ENCODE peak calls at places on chromosomes 12 and 14, in nine cellular contexts. One of them, this sample, is unnamed.

GRCh38 chr14:20456971-20457370 is 1.9 kb downstream of the APEX1 start:
- DNase-seq in fibroblast of villous mesenchyme: no peak
- DNase-seq in effector memory CD4-positive, alpha-beta T cell: no peak
- DNase-seq in brain microvascular endothelial cell: no peak
- DNase-seq in H7: no peak
- DNase-seq in GM23338: no peak
- DNase-seq in lower leg skin: no peak
- DNase-seq in fibroblast of mammary gland: no peak
- DNase-seq in fibroblast of lung: no peak
- DNase-seq in this sample: no peak

GRCh38 chr12:40378721-40379120 is 153.9 kb downstream of the LRRK2 start:
- DNase-seq in GM23338: no peak
- DNase-seq in effector memory CD4-positive, alpha-beta T cell: no peak
- DNase-seq in brain microvascular endothelial cell: no peak
- DNase-seq in fibroblast of villous mesenchyme: no peak
- DNase-seq in H7: no peak
- DNase-seq in fibroblast of lung: no peak
- DNase-seq in fibroblast of mammary gland: no peak
- DNase-seq in lower leg skin: no peak
- DNase-seq in this sample: no peak

GRCh38 chr12:30862486-30862885 is 64.1 kb upstream of the TSPAN11 start:
- DNase-seq in GM23338: no peak
- DNase-seq in lower leg skin: no peak
- DNase-seq in fibroblast of mammary gland: peak
- DNase-seq in fibroblast of villous mesenchyme: peak
- DNase-seq in fibroblast of lung: peak
- DNase-seq in effector memory CD4-positive, alpha-beta T cell: no peak
- DNase-seq in H7: no peak
- DNase-seq in brain microvascular endothelial cell: peak
- DNase-seq in this sample: peak

GRCh38 chr14:20215196-20215595 is 8.3 kb upstream of the OR11H6 start:
- DNase-seq in fibroblast of lung: no peak
- DNase-seq in fibroblast of villous mesenchyme: no peak
- DNase-seq in H7: no peak
- DNase-seq in GM23338: no peak
- DNase-seq in lower leg skin: no peak
- DNase-seq in brain microvascular endothelial cell: no peak
- DNase-seq in effector memory CD4-positive, alpha-beta T cell: no peak
- DNase-seq in fibroblast of mammary gland: no peak
- DNase-seq in this sample: no peak

GRCh38 chr12:98401427-98401826 is 114.0 kb upstream of the TMPO start:
- DNase-seq in fibroblast of villous mesenchyme: no peak
- DNase-seq in lower leg skin: no peak
- DNase-seq in fibroblast of lung: no peak
- DNase-seq in brain microvascular endothelial cell: no peak
- DNase-seq in fibroblast of mammary gland: no peak
- DNase-seq in effector memory CD4-positive, alpha-beta T cell: no peak
- DNase-seq in GM23338: no peak
- DNase-seq in H7: no peak
- DNase-seq in this sample: no peak

GRCh38 chr12:127987199-127987901 is 279.6 kb upstream of the TMEM132C start:
- DNase-seq in H7: no peak
- DNase-seq in brain microvascular endothelial cell: peak
- DNase-seq in fibroblast of mammary gland: no peak
- DNase-seq in GM23338: no peak
- DNase-seq in lower leg skin: no peak
- DNase-seq in fibroblast of villous mesenchyme: peak
- DNase-seq in effector memory CD4-positive, alpha-beta T cell: no peak
- DNase-seq in fibroblast of lung: peak
- DNase-seq in this sample: peak

GRCh38 chr12:19129486-19130223 is at the start of gene PLEKHA5:
- DNase-seq in fibroblast of mammary gland: peak
- DNase-seq in fibroblast of lung: peak
- DNase-seq in GM23338: peak
- DNase-seq in brain microvascular endothelial cell: peak
- DNase-seq in lower leg skin: peak
- DNase-seq in effector memory CD4-positive, alpha-beta T cell: peak
- DNase-seq in fibroblast of villous mesenchyme: peak
- DNase-seq in H7: peak
- DNase-seq in this sample: peak

GRCh38 chr12:117472983-117473382 is 111.6 kb upstream of the NOS1 start:
- DNase-seq in GM23338: peak
- DNase-seq in brain microvascular endothelial cell: no peak
- DNase-seq in fibroblast of lung: no peak
- DNase-seq in fibroblast of villous mesenchyme: no peak
- DNase-seq in effector memory CD4-positive, alpha-beta T cell: no peak
- DNase-seq in lower leg skin: no peak
- DNase-seq in fibroblast of mammary gland: no peak
- DNase-seq in H7: peak
- DNase-seq in this sample: no peak

GRCh38 chr14:61031026-61031425 is 50.0 kb downstream of the SLC38A6 start:
- DNase-seq in lower leg skin: no peak
- DNase-seq in effector memory CD4-positive, alpha-beta T cell: no peak
- DNase-seq in brain microvascular endothelial cell: no peak
- DNase-seq in fibroblast of lung: no peak
- DNase-seq in fibroblast of mammary gland: no peak
- DNase-seq in GM23338: no peak
- DNase-seq in H7: no peak
- DNase-seq in fibroblast of villous mesenchyme: no peak
- DNase-seq in this sample: no peak

GRCh38 chr14:73895939-73896338 is 9.3 kb downstream of the ZNF410 start:
- DNase-seq in fibroblast of lung: no peak
- DNase-seq in effector memory CD4-positive, alpha-beta T cell: no peak
- DNase-seq in fibroblast of mammary gland: no peak
- DNase-seq in lower leg skin: no peak
- DNase-seq in GM23338: no peak
- DNase-seq in fibroblast of villous mesenchyme: no peak
- DNase-seq in H7: no peak
- DNase-seq in brain microvascular endothelial cell: no peak
- DNase-seq in this sample: no peak

GRCh38 chr12:39127401-39127800 is 222.0 kb upstream of the CPNE8 start:
- DNase-seq in GM23338: no peak
- DNase-seq in fibroblast of mammary gland: peak
- DNase-seq in lower leg skin: no peak
- DNase-seq in fibroblast of villous mesenchyme: peak
- DNase-seq in fibroblast of lung: peak
- DNase-seq in effector memory CD4-positive, alpha-beta T cell: no peak
- DNase-seq in brain microvascular endothelial cell: no peak
- DNase-seq in H7: no peak
- DNase-seq in this sample: peak

GRCh38 chr14:99872786-99873440 is 79.7 kb downstream of the EML1 start:
- DNase-seq in lower leg skin: no peak
- DNase-seq in brain microvascular endothelial cell: no peak
- DNase-seq in H7: peak
- DNase-seq in fibroblast of lung: peak
- DNase-seq in effector memory CD4-positive, alpha-beta T cell: no peak
- DNase-seq in fibroblast of villous mesenchyme: no peak
- DNase-seq in fibroblast of mammary gland: no peak
- DNase-seq in GM23338: peak
- DNase-seq in this sample: no peak

GRCh38 chr12:67270622-67271021 is 1.5 kb downstream of the CAND1 start:
- DNase-seq in GM23338: no peak
- DNase-seq in brain microvascular endothelial cell: no peak
- DNase-seq in fibroblast of villous mesenchyme: no peak
- DNase-seq in fibroblast of lung: no peak
- DNase-seq in H7: no peak
- DNase-seq in effector memory CD4-positive, alpha-beta T cell: no peak
- DNase-seq in fibroblast of mammary gland: no peak
- DNase-seq in lower leg skin: no peak
- DNase-seq in this sample: no peak

GRCh38 chr12:114884535-114884934 is 200.6 kb upstream of the TBX3 start:
- DNase-seq in effector memory CD4-positive, alpha-beta T cell: no peak
- DNase-seq in fibroblast of mammary gland: no peak
- DNase-seq in lower leg skin: no peak
- DNase-seq in fibroblast of villous mesenchyme: peak
- DNase-seq in GM23338: no peak
- DNase-seq in H7: no peak
- DNase-seq in fibroblast of lung: no peak
- DNase-seq in brain microvascular endothelial cell: no peak
- DNase-seq in this sample: no peak

GRCh38 chr14:22549304-22549962 is 39.6 kb downstream of the DAD1 start:
- DNase-seq in GM23338: no peak
- DNase-seq in effector memory CD4-positive, alpha-beta T cell: no peak
- DNase-seq in H7: no peak
- DNase-seq in fibroblast of lung: no peak
- DNase-seq in fibroblast of villous mesenchyme: no peak
- DNase-seq in brain microvascular endothelial cell: no peak
- DNase-seq in fibroblast of mammary gland: no peak
- DNase-seq in lower leg skin: no peak
- DNase-seq in this sample: no peak

GRCh38 chr14:72451081-72451972 is 442.6 kb downstream of the DPF3 start:
- DNase-seq in fibroblast of villous mesenchyme: no peak
- DNase-seq in fibroblast of mammary gland: no peak
- DNase-seq in brain microvascular endothelial cell: no peak
- DNase-seq in H7: no peak
- DNase-seq in lower leg skin: no peak
- DNase-seq in fibroblast of lung: peak
- DNase-seq in effector memory CD4-positive, alpha-beta T cell: peak
- DNase-seq in GM23338: no peak
- DNase-seq in this sample: no peak

GRCh38 chr12:113658030-113658655 is 186.5 kb upstream of the LHX5 start:
- DNase-seq in GM23338: no peak
- DNase-seq in fibroblast of lung: peak
- DNase-seq in fibroblast of villous mesenchyme: no peak
- DNase-seq in fibroblast of mammary gland: peak
- DNase-seq in effector memory CD4-positive, alpha-beta T cell: no peak
- DNase-seq in brain microvascular endothelial cell: peak
- DNase-seq in H7: no peak
- DNase-seq in lower leg skin: no peak
- DNase-seq in this sample: peak

GRCh38 chr12:64395739-64396138 is 5.2 kb upstream of the C12orf56 start:
- DNase-seq in fibroblast of mammary gland: no peak
- DNase-seq in brain microvascular endothelial cell: no peak
- DNase-seq in H7: no peak
- DNase-seq in fibroblast of lung: peak
- DNase-seq in GM23338: no peak
- DNase-seq in fibroblast of villous mesenchyme: no peak
- DNase-seq in effector memory CD4-positive, alpha-beta T cell: no peak
- DNase-seq in lower leg skin: no peak
- DNase-seq in this sample: peak

GRCh38 chr14:95332641-95333040 is 12.9 kb upstream of the CLMN start:
- DNase-seq in fibroblast of mammary gland: no peak
- DNase-seq in effector memory CD4-positive, alpha-beta T cell: no peak
- DNase-seq in fibroblast of villous mesenchyme: no peak
- DNase-seq in H7: no peak
- DNase-seq in GM23338: no peak
- DNase-seq in lower leg skin: no peak
- DNase-seq in fibroblast of lung: no peak
- DNase-seq in brain microvascular endothelial cell: no peak
- DNase-seq in this sample: no peak

GRCh38 chr12:91181053-91181452 is 1.6 kb downstream of the DCN start:
- DNase-seq in GM23338: no peak
- DNase-seq in fibroblast of villous mesenchyme: no peak
- DNase-seq in fibroblast of lung: peak
- DNase-seq in effector memory CD4-positive, alpha-beta T cell: no peak
- DNase-seq in H7: no peak
- DNase-seq in brain microvascular endothelial cell: no peak
- DNase-seq in fibroblast of mammary gland: peak
- DNase-seq in lower leg skin: no peak
- DNase-seq in this sample: peak
- H3K4me3 ChIP-seq in GM23338: no peak
- H3K4me3 ChIP-seq in fibroblast of villous mesenchyme: peak
- H3K4me3 ChIP-seq in fibroblast of lung: peak
- H3K4me3 ChIP-seq in effector memory CD4-positive, alpha-beta T cell: no peak
- H3K4me3 ChIP-seq in H7: no peak
- H3K4me3 ChIP-seq in brain microvascular endothelial cell: peak
- H3K4me3 ChIP-seq in fibroblast of mammary gland: peak
- H3K4me3 ChIP-seq in lower leg skin: no peak
- H3K4me3 ChIP-seq in this sample: peak

GRCh38 chr14:51627313-51627712 is 24.4 kb upstream of the FRMD6 start:
- DNase-seq in H7: no peak
- DNase-seq in fibroblast of lung: no peak
- DNase-seq in effector memory CD4-positive, alpha-beta T cell: no peak
- DNase-seq in GM23338: no peak
- DNase-seq in fibroblast of villous mesenchyme: no peak
- DNase-seq in brain microvascular endothelial cell: no peak
- DNase-seq in fibroblast of mammary gland: no peak
- DNase-seq in lower leg skin: no peak
- DNase-seq in this sample: no peak
- H3K4me3 ChIP-seq in H7: no peak
- H3K4me3 ChIP-seq in fibroblast of lung: no peak
- H3K4me3 ChIP-seq in effector memory CD4-positive, alpha-beta T cell: no peak
- H3K4me3 ChIP-seq in GM23338: no peak
- H3K4me3 ChIP-seq in fibroblast of villous mesenchyme: no peak
- H3K4me3 ChIP-seq in brain microvascular endothelial cell: no peak
- H3K4me3 ChIP-seq in fibroblast of mammary gland: no peak
- H3K4me3 ChIP-seq in lower leg skin: no peak
- H3K4me3 ChIP-seq in this sample: no peak

GRCh38 chr14:52844262-52845060 is 53.1 kb upstream of the GNPNAT1 start:
- DNase-seq in GM23338: peak
- DNase-seq in effector memory CD4-positive, alpha-beta T cell: no peak
- DNase-seq in H7: peak
- DNase-seq in fibroblast of villous mesenchyme: peak
- DNase-seq in fibroblast of lung: no peak
- DNase-seq in lower leg skin: no peak
- DNase-seq in brain microvascular endothelial cell: no peak
- DNase-seq in fibroblast of mammary gland: peak
- DNase-seq in this sample: no peak
- H3K4me3 ChIP-seq in GM23338: no peak
- H3K4me3 ChIP-seq in effector memory CD4-positive, alpha-beta T cell: no peak
- H3K4me3 ChIP-seq in H7: no peak
- H3K4me3 ChIP-seq in fibroblast of villous mesenchyme: no peak
- H3K4me3 ChIP-seq in fibroblast of lung: no peak
- H3K4me3 ChIP-seq in lower leg skin: no peak
- H3K4me3 ChIP-seq in brain microvascular endothelial cell: no peak
- H3K4me3 ChIP-seq in fibroblast of mammary gland: no peak
- H3K4me3 ChIP-seq in this sample: no peak

GRCh38 chr14:30292591-30292990 is 266.4 kb upstream of the G2E3 start:
- DNase-seq in H7: no peak
- DNase-seq in GM23338: no peak
- DNase-seq in fibroblast of villous mesenchyme: no peak
- DNase-seq in lower leg skin: no peak
- DNase-seq in fibroblast of lung: no peak
- DNase-seq in effector memory CD4-positive, alpha-beta T cell: no peak
- DNase-seq in brain microvascular endothelial cell: no peak
- DNase-seq in fibroblast of mammary gland: no peak
- DNase-seq in this sample: no peak

GRCh38 chr14:30287579-30288445 is 271.1 kb upstream of the G2E3 start:
- DNase-seq in lower leg skin: no peak
- DNase-seq in fibroblast of mammary gland: no peak
- DNase-seq in effector memory CD4-positive, alpha-beta T cell: no peak
- DNase-seq in H7: no peak
- DNase-seq in brain microvascular endothelial cell: no peak
- DNase-seq in GM23338: no peak
- DNase-seq in fibroblast of villous mesenchyme: no peak
- DNase-seq in fibroblast of lung: peak
- DNase-seq in this sample: no peak

GRCh38 chr14:30296956-30297405 is 262.0 kb upstream of the G2E3 start:
- DNase-seq in fibroblast of mammary gland: no peak
- DNase-seq in effector memory CD4-positive, alpha-beta T cell: no peak
- DNase-seq in H7: no peak
- DNase-seq in lower leg skin: no peak
- DNase-seq in brain microvascular endothelial cell: no peak
- DNase-seq in fibroblast of lung: no peak
- DNase-seq in GM23338: no peak
- DNase-seq in fibroblast of villous mesenchyme: no peak
- DNase-seq in this sample: no peak

GRCh38 chr14:30295980-30296379 is 263.0 kb upstream of the G2E3 start:
- DNase-seq in fibroblast of villous mesenchyme: no peak
- DNase-seq in brain microvascular endothelial cell: no peak
- DNase-seq in effector memory CD4-positive, alpha-beta T cell: no peak
- DNase-seq in lower leg skin: no peak
- DNase-seq in H7: no peak
- DNase-seq in GM23338: no peak
- DNase-seq in fibroblast of lung: no peak
- DNase-seq in fibroblast of mammary gland: no peak
- DNase-seq in this sample: no peak

GRCh38 chr14:30291216-30291615 is 267.7 kb upstream of the G2E3 start:
- DNase-seq in GM23338: no peak
- DNase-seq in effector memory CD4-positive, alpha-beta T cell: no peak
- DNase-seq in H7: no peak
- DNase-seq in fibroblast of mammary gland: peak
- DNase-seq in fibroblast of villous mesenchyme: no peak
- DNase-seq in fibroblast of lung: peak
- DNase-seq in brain microvascular endothelial cell: peak
- DNase-seq in lower leg skin: no peak
- DNase-seq in this sample: peak
- H3K4me3 ChIP-seq in GM23338: no peak
- H3K4me3 ChIP-seq in effector memory CD4-positive, alpha-beta T cell: no peak
- H3K4me3 ChIP-seq in H7: no peak
- H3K4me3 ChIP-seq in fibroblast of mammary gland: no peak
- H3K4me3 ChIP-seq in fibroblast of villous mesenchyme: no peak
- H3K4me3 ChIP-seq in fibroblast of lung: no peak
- H3K4me3 ChIP-seq in brain microvascular endothelial cell: no peak
- H3K4me3 ChIP-seq in lower leg skin: no peak
- H3K4me3 ChIP-seq in this sample: no peak